ENCODE peak calls at places on chromosome 6, in six cellular contexts. S, U, X, K, W and N are unnamed samples.
A peak's percentile ranks its signal among the peaks of the same experiment; 100 is the strongest.

GRCh38 chr6:53395986-53396385 is 47.2 kb upstream of the ELOVL5 start:
- DNase-seq in U (no peak), W (no peak), X (no peak), S (no peak), K (no peak), N (no peak)

GRCh38 chr6:125469915-125470314 is 168.1 kb upstream of the HDDC2 start:
- DNase-seq in K (no peak), X (no peak), U (no peak), S (no peak), W (no peak), N (no peak)

GRCh38 chr6:160388922-160389321 is 40.7 kb downstream of the SLC22A3 start:
- DNase-seq in K (no peak), S (no peak), X (no peak), W (no peak), U (no peak), N (no peak)

GRCh38 chr6:132892929-132893771 is 78.8 kb downstream of the RPS12 start:
- DNase-seq in S (no peak), K (no peak), X (no peak), W (no peak), U (no peak), N (no peak)

GRCh38 chr6:167161895-167162467 is 4.2 kb upstream of the GPR31 start:
- DNase-seq in U (no peak), S (no peak), K (no peak), X (no peak), W (no peak), N (no peak)

GRCh38 chr6:16182428-16182827 is 53.5 kb downstream of the MYLIP start:
- DNase-seq in W (no peak), X (no peak), K (no peak), U (no peak), S (no peak), N (no peak)

GRCh38 chr6:24600903-24601302 is 45.1 kb downstream of the KIAA0319 start:
- DNase-seq in X (no peak), U (no peak), W (no peak), S (no peak), K (peak; percentile 45), N (no peak)

GRCh38 chr6:118871331-118871730 is 22.6 kb upstream of the ASF1A start:
- DNase-seq in U (no peak), S (no peak), W (no peak), X (no peak), K (no peak), N (no peak)

GRCh38 chr6:150276168-150276958 is 92.4 kb upstream of the IYD start:
- DNase-seq in W (no peak), X (no peak), K (no peak), U (no peak), S (no peak), N (no peak)

GRCh38 chr6:170006524-170007467 is 255.4 kb downstream of the ERMARD start:
- DNase-seq in W (no peak), U (no peak), X (no peak), S (no peak), K (peak; percentile 96), N (no peak)

GRCh38 chr6:31826793-31827285 is 699 bp upstream of the HSPA1B start:
- DNase-seq in U (peak; percentile 22), K (peak; percentile 76), W (peak; percentile 62), S (peak; percentile 93), X (peak; percentile 90), N (no peak)

GRCh38 chr6:139278190-139278589 is 13.6 kb downstream of the TXLNB start:
- DNase-seq in W (no peak), S (no peak), X (no peak), U (no peak), K (no peak), N (no peak)

GRCh38 chr6:82270791-82271392 is 23.3 kb upstream of the IBTK start:
- DNase-seq in W (no peak), K (no peak), S (no peak), X (no peak), U (no peak), N (no peak)

GRCh38 chr6:3320238-3320637 is 61.5 kb downstream of the PSMG4 start:
- DNase-seq in X (no peak), K (no peak), U (no peak), S (no peak), W (no peak), N (no peak)

GRCh38 chr6:36642913-36643817 is 35.3 kb upstream of the CDKN1A start:
- DNase-seq in K (no peak), W (no peak), U (no peak), S (peak; percentile 95), X (peak; percentile 86), N (no peak)

GRCh38 chr6:80003841-80004198 is 629 bp upstream of the TTK start:
- DNase-seq in S (peak; percentile 24), K (peak; percentile 33), X (no peak), U (no peak), W (no peak), N (no peak)

GRCh38 chr6:44172759-44173500 is 14.3 kb downstream of the CAPN11 start:
- DNase-seq in X (peak; percentile 88), W (peak; percentile 85), K (peak; percentile 74), U (peak; percentile 86), S (peak; percentile 87), N (peak; percentile 13)

GRCh38 chr6:26187981-26188635 is 100.9 kb downstream of the HFE start:
- DNase-seq in W (peak; percentile 43), K (no peak), X (no peak), S (peak; percentile 48), U (no peak), N (no peak)

GRCh38 chr6:116136933-116137340 is 11.0 kb upstream of the COL10A1 start:
- DNase-seq in U (no peak), W (no peak), X (no peak), S (no peak), K (no peak), N (no peak)

GRCh38 chr6:42204768-42205282 is 10.1 kb upstream of the GUCA1B start:
- DNase-seq in S (no peak), U (no peak), W (no peak), X (no peak), K (no peak), N (no peak)

DNA sequence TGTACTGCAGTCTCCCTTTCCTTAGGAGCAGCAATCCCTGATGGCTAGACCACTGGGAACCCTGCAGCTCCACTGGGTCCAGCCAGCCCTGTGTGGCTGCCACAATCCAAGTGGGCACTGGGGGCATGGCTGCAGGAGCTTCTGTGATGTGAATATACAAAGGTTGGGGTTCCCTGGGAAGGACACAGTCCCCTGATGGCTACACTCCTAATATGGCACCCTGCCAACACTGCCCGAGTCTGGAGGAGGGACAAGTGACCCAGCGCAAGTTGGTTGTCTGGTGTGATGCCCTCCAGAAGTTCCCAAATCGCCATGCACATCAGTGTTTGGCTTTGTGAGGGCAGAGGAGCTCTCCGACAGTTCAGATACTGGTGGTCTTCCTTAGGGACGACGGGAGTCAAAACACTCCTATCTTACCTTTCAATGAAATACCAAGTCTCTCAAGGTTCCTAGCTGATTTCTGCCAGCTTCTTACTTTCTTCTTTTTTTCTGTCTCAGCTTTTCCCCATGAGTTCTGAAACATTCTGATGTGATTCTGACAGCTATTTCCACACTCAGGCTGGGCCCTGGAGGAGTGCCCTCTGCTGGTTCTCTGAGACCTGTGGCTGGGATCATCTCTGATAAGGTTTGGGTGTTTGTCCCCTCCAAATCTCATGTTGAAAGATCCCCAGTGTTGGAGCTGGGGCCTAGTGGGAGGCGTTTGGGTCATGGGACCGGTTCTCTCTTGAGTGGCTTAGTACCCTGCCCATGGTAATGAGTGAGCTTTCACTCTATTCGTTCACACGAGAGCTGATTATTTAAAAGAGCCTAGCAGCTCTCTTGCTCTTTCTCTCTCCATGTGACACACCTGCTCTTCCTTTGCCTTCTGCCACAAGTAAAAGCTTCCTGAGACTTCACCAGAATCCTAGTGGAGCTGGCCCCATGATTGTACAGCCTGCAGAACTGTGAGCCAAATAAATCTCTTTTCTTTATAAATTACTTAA is 15.5 kb upstream of the ZFP57 start:
- DNase-seq in S (no peak), X (no peak), K (peak; percentile 63), W (no peak), U (peak; percentile 50), N (no peak)
- TF ChIP-seq CTCF in S (no peak), X (peak; percentile 62), K (peak; percentile 78), W (no peak), U (no peak), N (no peak)

GRCh38 chr6:154314084-154314483 is 42.5 kb downstream of the IPCEF1 start:
- DNase-seq in W (no peak), K (no peak), U (no peak), X (no peak), S (no peak), N (no peak)
- TF ChIP-seq CTCF in W (no peak), K (no peak), U (no peak), X (no peak), S (no peak), N (no peak)

DNA sequence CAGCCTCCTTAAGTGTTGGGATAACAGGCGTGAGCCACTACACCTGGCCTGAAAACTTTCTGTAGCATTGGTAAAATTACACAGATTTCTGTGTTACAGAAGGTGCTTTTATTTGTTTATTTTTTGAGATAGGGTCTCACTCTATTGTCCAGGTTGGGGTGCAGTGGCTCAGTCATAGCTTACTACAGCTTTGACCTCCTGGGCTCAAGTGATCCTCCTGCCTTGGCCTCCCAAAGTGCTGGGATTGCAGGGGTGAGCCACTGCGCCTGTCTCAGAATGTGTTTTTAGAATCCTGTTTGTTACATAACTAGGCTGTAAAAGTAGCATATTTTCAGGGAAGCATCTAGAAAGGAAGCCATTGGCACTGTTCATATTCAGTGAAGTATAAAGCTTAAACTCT is 16.9 kb upstream of the BLTP3A start:
- DNase-seq in X (no peak), S (no peak), U (no peak), K (no peak), W (no peak), N (no peak)
- TF ChIP-seq CTCF in X (no peak), S (no peak), U (no peak), K (no peak), W (no peak), N (no peak)

DNA sequence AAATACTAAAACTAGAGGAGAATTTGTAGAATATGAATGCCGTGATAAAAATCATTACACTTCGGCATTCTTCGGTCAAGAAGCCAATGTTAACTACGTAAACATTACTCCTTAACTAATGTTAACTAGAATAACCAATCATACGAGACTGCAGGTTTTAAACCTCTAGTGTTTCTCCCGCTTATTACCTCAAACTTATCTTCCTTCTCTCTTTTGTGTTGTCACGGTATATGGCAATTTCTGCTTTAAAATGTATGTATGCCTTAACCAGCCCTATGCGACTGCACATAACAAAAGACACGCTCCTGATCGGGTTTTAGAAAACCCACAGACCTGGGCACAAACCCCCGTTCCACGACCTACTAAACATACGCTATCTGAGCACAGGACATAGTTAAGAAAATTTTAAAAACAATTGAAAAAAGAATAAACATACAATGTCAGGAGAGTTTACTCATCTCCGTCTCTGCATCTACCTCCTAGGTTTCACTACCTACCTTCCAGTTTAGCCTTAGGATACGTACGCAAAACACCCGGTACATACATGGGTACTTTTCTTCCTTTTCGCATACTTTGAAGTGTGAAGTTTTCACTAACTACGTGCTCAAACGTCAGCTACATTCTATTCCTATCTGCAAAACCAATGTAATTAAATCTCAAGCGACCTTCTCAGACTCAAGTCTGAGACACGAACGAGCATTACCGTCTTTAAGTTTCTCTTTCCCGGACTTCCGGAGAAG is 1.1 kb downstream of the CD164 start:
- DNase-seq in U (no peak), X (no peak), S (no peak), W (no peak), K (no peak), N (no peak)
- TF ChIP-seq CTCF in U (no peak), X (no peak), S (no peak), W (no peak), K (no peak), N (no peak)

GRCh38 chr6:27251672-27252251 is 4.3 kb downstream of the PRSS16 start:
- DNase-seq in W (peak; percentile 89), X (no peak), S (peak; percentile 94), U (peak; percentile 90), K (peak; percentile 99), N (peak; percentile 23)
- TF ChIP-seq CTCF in W (peak; percentile 26), X (no peak), S (peak; percentile 21), U (no peak), K (peak; percentile 69), N (no peak)